ENCODE peak calls at places on chromosomes 3 and 15, in six cellular contexts. One of them, this sample, is unnamed.

GRCh38 chr3:123151251-123151705 is 50.5 kb upstream of the SEC22A start:
- DNase-seq in stimulated activated CD4-positive, alpha-beta T cell treated with anti-CD3 and anti-CD28 coated beads, Interleukin-4, amount 100 ng/mL, for 48 hours: no peak
- DNase-seq in GM03348: no peak
- DNase-seq in cardiac fibroblast: no peak
- DNase-seq in psoas muscle: no peak
- DNase-seq in activated T-cell treated with anti-CD3 and anti-CD28 coated beads, Interleukin-2, amount 50 U/mL, for 72 hours: no peak
- DNase-seq in this sample: no peak

GRCh38 chr15:47620960-47621681 is 96.2 kb upstream of the SEMA6D start:
- DNase-seq in stimulated activated CD4-positive, alpha-beta T cell treated with anti-CD3 and anti-CD28 coated beads, Interleukin-4, amount 100 ng/mL, for 48 hours: no peak
- DNase-seq in GM03348: no peak
- DNase-seq in cardiac fibroblast: no peak
- DNase-seq in psoas muscle: no peak
- DNase-seq in activated T-cell treated with anti-CD3 and anti-CD28 coated beads, Interleukin-2, amount 50 U/mL, for 72 hours: no peak
- DNase-seq in this sample: no peak

GRCh38 chr15:67843571-67844387 is 3.9 kb upstream of the RNU6-1 start:
- DNase-seq in stimulated activated CD4-positive, alpha-beta T cell treated with anti-CD3 and anti-CD28 coated beads, Interleukin-4, amount 100 ng/mL, for 48 hours: no peak
- DNase-seq in GM03348: no peak
- DNase-seq in cardiac fibroblast: peak; percentile 78
- DNase-seq in psoas muscle: no peak
- DNase-seq in activated T-cell treated with anti-CD3 and anti-CD28 coated beads, Interleukin-2, amount 50 U/mL, for 72 hours: no peak
- DNase-seq in this sample: no peak

GRCh38 chr3:187748050-187748481 is 2.8 kb upstream of the BCL6 start:
- DNase-seq in stimulated activated CD4-positive, alpha-beta T cell treated with anti-CD3 and anti-CD28 coated beads, Interleukin-4, amount 100 ng/mL, for 48 hours: peak; percentile 93
- DNase-seq in GM03348: peak; percentile 76
- DNase-seq in cardiac fibroblast: peak; percentile 86
- DNase-seq in psoas muscle: peak; percentile 95
- DNase-seq in activated T-cell treated with anti-CD3 and anti-CD28 coated beads, Interleukin-2, amount 50 U/mL, for 72 hours: peak; percentile 90
- DNase-seq in this sample: peak; percentile 92

GRCh38 chr3:119810018-119810435 is 28.1 kb downstream of the NR1I2 start:
- DNase-seq in stimulated activated CD4-positive, alpha-beta T cell treated with anti-CD3 and anti-CD28 coated beads, Interleukin-4, amount 100 ng/mL, for 48 hours: peak; percentile 54
- DNase-seq in GM03348: peak; percentile 67
- DNase-seq in cardiac fibroblast: peak; percentile 33
- DNase-seq in psoas muscle: no peak
- DNase-seq in activated T-cell treated with anti-CD3 and anti-CD28 coated beads, Interleukin-2, amount 50 U/mL, for 72 hours: peak; percentile 69
- DNase-seq in this sample: no peak

GRCh38 chr3:71968491-71968890 is 183.5 kb upstream of the PROK2 start:
- DNase-seq in stimulated activated CD4-positive, alpha-beta T cell treated with anti-CD3 and anti-CD28 coated beads, Interleukin-4, amount 100 ng/mL, for 48 hours: no peak
- DNase-seq in GM03348: no peak
- DNase-seq in cardiac fibroblast: no peak
- DNase-seq in psoas muscle: no peak
- DNase-seq in activated T-cell treated with anti-CD3 and anti-CD28 coated beads, Interleukin-2, amount 50 U/mL, for 72 hours: no peak
- DNase-seq in this sample: no peak

GRCh38 chr15:45642203-45642932 is 7.5 kb downstream of the SQOR start:
- DNase-seq in stimulated activated CD4-positive, alpha-beta T cell treated with anti-CD3 and anti-CD28 coated beads, Interleukin-4, amount 100 ng/mL, for 48 hours: no peak
- DNase-seq in GM03348: peak; percentile 77
- DNase-seq in cardiac fibroblast: peak; percentile 91
- DNase-seq in psoas muscle: peak; percentile 57
- DNase-seq in activated T-cell treated with anti-CD3 and anti-CD28 coated beads, Interleukin-2, amount 50 U/mL, for 72 hours: no peak
- DNase-seq in this sample: no peak

GRCh38 chr3:107664614-107665013 is 141.9 kb downstream of the BBX start:
- DNase-seq in stimulated activated CD4-positive, alpha-beta T cell treated with anti-CD3 and anti-CD28 coated beads, Interleukin-4, amount 100 ng/mL, for 48 hours: no peak
- DNase-seq in GM03348: no peak
- DNase-seq in cardiac fibroblast: no peak
- DNase-seq in psoas muscle: no peak
- DNase-seq in activated T-cell treated with anti-CD3 and anti-CD28 coated beads, Interleukin-2, amount 50 U/mL, for 72 hours: no peak
- DNase-seq in this sample: no peak

GRCh38 chr3:99515891-99516290 is 122.5 kb upstream of the COL8A1 start:
- DNase-seq in stimulated activated CD4-positive, alpha-beta T cell treated with anti-CD3 and anti-CD28 coated beads, Interleukin-4, amount 100 ng/mL, for 48 hours: no peak
- DNase-seq in GM03348: no peak
- DNase-seq in cardiac fibroblast: no peak
- DNase-seq in psoas muscle: no peak
- DNase-seq in activated T-cell treated with anti-CD3 and anti-CD28 coated beads, Interleukin-2, amount 50 U/mL, for 72 hours: no peak
- DNase-seq in this sample: no peak

GRCh38 chr15:87322223-87322622 is 934.3 kb downstream of the NTRK3 start:
- DNase-seq in stimulated activated CD4-positive, alpha-beta T cell treated with anti-CD3 and anti-CD28 coated beads, Interleukin-4, amount 100 ng/mL, for 48 hours: no peak
- DNase-seq in GM03348: no peak
- DNase-seq in cardiac fibroblast: no peak
- DNase-seq in psoas muscle: no peak
- DNase-seq in activated T-cell treated with anti-CD3 and anti-CD28 coated beads, Interleukin-2, amount 50 U/mL, for 72 hours: no peak
- DNase-seq in this sample: no peak

GRCh38 chr3:168671091-168671490 is 575.4 kb upstream of the GOLIM4 start:
- DNase-seq in stimulated activated CD4-positive, alpha-beta T cell treated with anti-CD3 and anti-CD28 coated beads, Interleukin-4, amount 100 ng/mL, for 48 hours: no peak
- DNase-seq in GM03348: no peak
- DNase-seq in cardiac fibroblast: no peak
- DNase-seq in psoas muscle: no peak
- DNase-seq in activated T-cell treated with anti-CD3 and anti-CD28 coated beads, Interleukin-2, amount 50 U/mL, for 72 hours: no peak
- DNase-seq in this sample: no peak

GRCh38 chr3:123365450-123366143 is 83.3 kb downstream of the ADCY5 start:
- DNase-seq in stimulated activated CD4-positive, alpha-beta T cell treated with anti-CD3 and anti-CD28 coated beads, Interleukin-4, amount 100 ng/mL, for 48 hours: no peak
- DNase-seq in GM03348: no peak
- DNase-seq in cardiac fibroblast: no peak
- DNase-seq in psoas muscle: no peak
- DNase-seq in activated T-cell treated with anti-CD3 and anti-CD28 coated beads, Interleukin-2, amount 50 U/mL, for 72 hours: no peak
- DNase-seq in this sample: peak; percentile 52

GRCh38 chr3:108818404-108818803 is 4.2 kb upstream of the TRAT1 start:
- DNase-seq in stimulated activated CD4-positive, alpha-beta T cell treated with anti-CD3 and anti-CD28 coated beads, Interleukin-4, amount 100 ng/mL, for 48 hours: no peak
- DNase-seq in GM03348: no peak
- DNase-seq in cardiac fibroblast: no peak
- DNase-seq in psoas muscle: no peak
- DNase-seq in activated T-cell treated with anti-CD3 and anti-CD28 coated beads, Interleukin-2, amount 50 U/mL, for 72 hours: peak; percentile 66
- DNase-seq in this sample: no peak

GRCh38 chr3:63800097-63800496 is 19.0 kb upstream of the C3orf49 start:
- DNase-seq in stimulated activated CD4-positive, alpha-beta T cell treated with anti-CD3 and anti-CD28 coated beads, Interleukin-4, amount 100 ng/mL, for 48 hours: no peak
- DNase-seq in GM03348: no peak
- DNase-seq in cardiac fibroblast: no peak
- DNase-seq in psoas muscle: no peak
- DNase-seq in activated T-cell treated with anti-CD3 and anti-CD28 coated beads, Interleukin-2, amount 50 U/mL, for 72 hours: no peak
- DNase-seq in this sample: no peak

GRCh38 chr3:119145500-119146167 is at the start of gene TEX55:
- DNase-seq in stimulated activated CD4-positive, alpha-beta T cell treated with anti-CD3 and anti-CD28 coated beads, Interleukin-4, amount 100 ng/mL, for 48 hours: no peak
- DNase-seq in GM03348: peak; percentile 87
- DNase-seq in cardiac fibroblast: peak; percentile 74
- DNase-seq in psoas muscle: no peak
- DNase-seq in activated T-cell treated with anti-CD3 and anti-CD28 coated beads, Interleukin-2, amount 50 U/mL, for 72 hours: no peak
- DNase-seq in this sample: peak; percentile 8

GRCh38 chr3:196163687-196164493 is 47.3 kb downstream of the ZDHHC19 start:
- DNase-seq in stimulated activated CD4-positive, alpha-beta T cell treated with anti-CD3 and anti-CD28 coated beads, Interleukin-4, amount 100 ng/mL, for 48 hours: no peak
- DNase-seq in GM03348: no peak
- DNase-seq in cardiac fibroblast: no peak
- DNase-seq in psoas muscle: peak; percentile 74
- DNase-seq in activated T-cell treated with anti-CD3 and anti-CD28 coated beads, Interleukin-2, amount 50 U/mL, for 72 hours: no peak
- DNase-seq in this sample: peak; percentile 31

GRCh38 chr3:138468451-138468850 is 34.0 kb downstream of the ESYT3 start:
- DNase-seq in stimulated activated CD4-positive, alpha-beta T cell treated with anti-CD3 and anti-CD28 coated beads, Interleukin-4, amount 100 ng/mL, for 48 hours: no peak
- DNase-seq in GM03348: no peak
- DNase-seq in cardiac fibroblast: no peak
- DNase-seq in psoas muscle: no peak
- DNase-seq in activated T-cell treated with anti-CD3 and anti-CD28 coated beads, Interleukin-2, amount 50 U/mL, for 72 hours: no peak
- DNase-seq in this sample: no peak

GRCh38 chr3:138567403-138567802 is 26.7 kb downstream of the CEP70 start:
- DNase-seq in stimulated activated CD4-positive, alpha-beta T cell treated with anti-CD3 and anti-CD28 coated beads, Interleukin-4, amount 100 ng/mL, for 48 hours: no peak
- DNase-seq in GM03348: no peak
- DNase-seq in cardiac fibroblast: no peak
- DNase-seq in psoas muscle: no peak
- DNase-seq in activated T-cell treated with anti-CD3 and anti-CD28 coated beads, Interleukin-2, amount 50 U/mL, for 72 hours: no peak
- DNase-seq in this sample: no peak

GRCh38 chr3:54138937-54139547 is 16.7 kb downstream of the CACNA2D3 start:
- DNase-seq in stimulated activated CD4-positive, alpha-beta T cell treated with anti-CD3 and anti-CD28 coated beads, Interleukin-4, amount 100 ng/mL, for 48 hours: no peak
- DNase-seq in GM03348: no peak
- DNase-seq in cardiac fibroblast: no peak
- DNase-seq in psoas muscle: no peak
- DNase-seq in activated T-cell treated with anti-CD3 and anti-CD28 coated beads, Interleukin-2, amount 50 U/mL, for 72 hours: no peak
- DNase-seq in this sample: no peak

GRCh38 chr3:50612234-50612972 is 829 bp upstream of the CISH start:
- DNase-seq in stimulated activated CD4-positive, alpha-beta T cell treated with anti-CD3 and anti-CD28 coated beads, Interleukin-4, amount 100 ng/mL, for 48 hours: no peak
- DNase-seq in GM03348: no peak
- DNase-seq in cardiac fibroblast: peak; percentile 36
- DNase-seq in psoas muscle: no peak
- DNase-seq in activated T-cell treated with anti-CD3 and anti-CD28 coated beads, Interleukin-2, amount 50 U/mL, for 72 hours: no peak
- DNase-seq in this sample: peak; percentile 48

GRCh38 chr3:30418443-30418842 is 188.0 kb upstream of the TGFBR2 start:
- DNase-seq in stimulated activated CD4-positive, alpha-beta T cell treated with anti-CD3 and anti-CD28 coated beads, Interleukin-4, amount 100 ng/mL, for 48 hours: no peak
- DNase-seq in GM03348: peak; percentile 9
- DNase-seq in cardiac fibroblast: no peak
- DNase-seq in psoas muscle: no peak
- DNase-seq in activated T-cell treated with anti-CD3 and anti-CD28 coated beads, Interleukin-2, amount 50 U/mL, for 72 hours: no peak
- DNase-seq in this sample: no peak

GRCh38 chr3:74756586-74756985 is 142.1 kb upstream of the CNTN3 start:
- DNase-seq in stimulated activated CD4-positive, alpha-beta T cell treated with anti-CD3 and anti-CD28 coated beads, Interleukin-4, amount 100 ng/mL, for 48 hours: no peak
- DNase-seq in GM03348: no peak
- DNase-seq in cardiac fibroblast: no peak
- DNase-seq in psoas muscle: no peak
- DNase-seq in activated T-cell treated with anti-CD3 and anti-CD28 coated beads, Interleukin-2, amount 50 U/mL, for 72 hours: no peak
- DNase-seq in this sample: no peak

GRCh38 chr3:37980477-37981347 is 9.9 kb upstream of the VILL start:
- DNase-seq in stimulated activated CD4-positive, alpha-beta T cell treated with anti-CD3 and anti-CD28 coated beads, Interleukin-4, amount 100 ng/mL, for 48 hours: no peak
- DNase-seq in GM03348: no peak
- DNase-seq in cardiac fibroblast: no peak
- DNase-seq in psoas muscle: no peak
- DNase-seq in activated T-cell treated with anti-CD3 and anti-CD28 coated beads, Interleukin-2, amount 50 U/mL, for 72 hours: no peak
- DNase-seq in this sample: no peak

GRCh38 chr3:12868039-12869024 is 27.0 kb upstream of the RPL32 start:
- DNase-seq in stimulated activated CD4-positive, alpha-beta T cell treated with anti-CD3 and anti-CD28 coated beads, Interleukin-4, amount 100 ng/mL, for 48 hours: peak; percentile 38
- DNase-seq in GM03348: peak; percentile 92
- DNase-seq in cardiac fibroblast: peak; percentile 91
- DNase-seq in psoas muscle: peak; percentile 92
- DNase-seq in activated T-cell treated with anti-CD3 and anti-CD28 coated beads, Interleukin-2, amount 50 U/mL, for 72 hours: peak; percentile 67
- DNase-seq in this sample: peak; percentile 83

GRCh38 chr3:104273046-104273649 is 1093.6 kb upstream of the ALCAM start:
- DNase-seq in stimulated activated CD4-positive, alpha-beta T cell treated with anti-CD3 and anti-CD28 coated beads, Interleukin-4, amount 100 ng/mL, for 48 hours: no peak
- DNase-seq in GM03348: peak; percentile 28
- DNase-seq in cardiac fibroblast: peak; percentile 52
- DNase-seq in psoas muscle: no peak
- DNase-seq in activated T-cell treated with anti-CD3 and anti-CD28 coated beads, Interleukin-2, amount 50 U/mL, for 72 hours: no peak
- DNase-seq in this sample: no peak

GRCh38 chr3:58560771-58561311 is 16.4 kb downstream of the FAM107A start:
- DNase-seq in stimulated activated CD4-positive, alpha-beta T cell treated with anti-CD3 and anti-CD28 coated beads, Interleukin-4, amount 100 ng/mL, for 48 hours: no peak
- DNase-seq in GM03348: peak; percentile 92
- DNase-seq in cardiac fibroblast: peak; percentile 96
- DNase-seq in psoas muscle: no peak
- DNase-seq in activated T-cell treated with anti-CD3 and anti-CD28 coated beads, Interleukin-2, amount 50 U/mL, for 72 hours: no peak
- DNase-seq in this sample: no peak

GRCh38 chr15:50562735-50563640 is 16.5 kb upstream of the USP50 start:
- DNase-seq in stimulated activated CD4-positive, alpha-beta T cell treated with anti-CD3 and anti-CD28 coated beads, Interleukin-4, amount 100 ng/mL, for 48 hours: no peak
- DNase-seq in GM03348: peak; percentile 46
- DNase-seq in cardiac fibroblast: peak; percentile 5
- DNase-seq in psoas muscle: no peak
- DNase-seq in activated T-cell treated with anti-CD3 and anti-CD28 coated beads, Interleukin-2, amount 50 U/mL, for 72 hours: peak; percentile 44
- DNase-seq in this sample: no peak

GRCh38 chr3:17023006-17023664 is 138.4 kb downstream of the PLCL2 start:
- DNase-seq in stimulated activated CD4-positive, alpha-beta T cell treated with anti-CD3 and anti-CD28 coated beads, Interleukin-4, amount 100 ng/mL, for 48 hours: peak; percentile 9
- DNase-seq in GM03348: no peak
- DNase-seq in cardiac fibroblast: no peak
- DNase-seq in psoas muscle: no peak
- DNase-seq in activated T-cell treated with anti-CD3 and anti-CD28 coated beads, Interleukin-2, amount 50 U/mL, for 72 hours: peak; percentile 72
- DNase-seq in this sample: no peak

GRCh38 chr3:128488995-128489859 is 3.8 kb downstream of the GATA2 start:
- DNase-seq in stimulated activated CD4-positive, alpha-beta T cell treated with anti-CD3 and anti-CD28 coated beads, Interleukin-4, amount 100 ng/mL, for 48 hours: no peak
- DNase-seq in GM03348: peak; percentile 87
- DNase-seq in cardiac fibroblast: peak; percentile 60
- DNase-seq in psoas muscle: no peak
- DNase-seq in activated T-cell treated with anti-CD3 and anti-CD28 coated beads, Interleukin-2, amount 50 U/mL, for 72 hours: peak; percentile 38
- DNase-seq in this sample: peak; percentile 84

GRCh38 chr15:90667063-90667754 is 49.9 kb upstream of the BLM start:
- DNase-seq in stimulated activated CD4-positive, alpha-beta T cell treated with anti-CD3 and anti-CD28 coated beads, Interleukin-4, amount 100 ng/mL, for 48 hours: no peak
- DNase-seq in GM03348: no peak
- DNase-seq in cardiac fibroblast: no peak
- DNase-seq in psoas muscle: no peak
- DNase-seq in activated T-cell treated with anti-CD3 and anti-CD28 coated beads, Interleukin-2, amount 50 U/mL, for 72 hours: no peak
- DNase-seq in this sample: no peak

GRCh38 chr15:83207622-83208356 is at the start of gene HDGFL3:
- DNase-seq in stimulated activated CD4-positive, alpha-beta T cell treated with anti-CD3 and anti-CD28 coated beads, Interleukin-4, amount 100 ng/mL, for 48 hours: no peak
- DNase-seq in GM03348: peak; percentile 80
- DNase-seq in cardiac fibroblast: peak; percentile 68
- DNase-seq in psoas muscle: peak; percentile 72
- DNase-seq in activated T-cell treated with anti-CD3 and anti-CD28 coated beads, Interleukin-2, amount 50 U/mL, for 72 hours: peak; percentile 71
- DNase-seq in this sample: peak; percentile 79

This sample was measured in heart right ventricle.